ENCODE peak calls at places on chromosome 11, in four cellular contexts. Z is heart right ventricle, V is brain microvascular endothelial cell, Y is HCT116. F is an unnamed sample.

GRCh38 chr11:15119352-15119751 is 4.6 kb downstream of the INSC start:
- DNase-seq in Z (no peak), V (no peak), Y (no peak), F (no peak)

GRCh38 chr11:1121343-1122331 is 36.1 kb upstream of the MUC5AC start:
- DNase-seq in Z (no peak), V (no peak), Y (no peak), F (peak; percentile 69)

GRCh38 chr11:11065396-11065795 is 207.5 kb upstream of the ZBED5 start:
- DNase-seq in Z (no peak), V (no peak), Y (no peak), F (no peak)

GRCh38 chr11:10918698-10919097 is 60.8 kb upstream of the ZBED5 start:
- DNase-seq in Z (no peak), V (no peak), Y (no peak), F (no peak)

GRCh38 chr11:128116447-128117240 is 470.7 kb downstream of the ETS1 start:
- DNase-seq in Z (no peak), V (no peak), Y (no peak), F (no peak)

GRCh38 chr11:84372366-84372765 is 1086.2 kb upstream of the CCDC90B start:
- DNase-seq in Z (no peak), V (no peak), Y (no peak), F (no peak)

GRCh38 chr11:128021304-128022006 is 565.9 kb downstream of the ETS1 start:
- DNase-seq in Z (no peak), V (no peak), Y (no peak), F (no peak)

GRCh38 chr11:102807921-102808320 is 10.0 kb upstream of the MMP1 start:
- DNase-seq in Z (peak; percentile 10), V (peak; percentile 9), Y (peak; percentile 75), F (no peak)

GRCh38 chr11:2325719-2326118 is 23.9 kb downstream of the TSPAN32 start:
- DNase-seq in Z (no peak), V (peak; percentile 11), Y (no peak), F (no peak)

GRCh38 chr11:34174411-34175041 is 69.1 kb downstream of the NAT10 start:
- DNase-seq in Z (peak; percentile 86), V (peak; percentile 47), Y (peak; percentile 45), F (peak; percentile 93)

GRCh38 chr11:60206616-60207015 is 23.7 kb upstream of the MS4A6A start:
- DNase-seq in Z (no peak), V (no peak), Y (no peak), F (no peak)

GRCh38 chr11:80165763-80166162 is 724.9 kb upstream of the TENM4 start:
- DNase-seq in Z (no peak), V (peak; percentile 31), Y (no peak), F (no peak)

GRCh38 chr11:86741489-86742435 is 58.6 kb upstream of the PRSS23 start:
- DNase-seq in Z (no peak), V (peak; percentile 87), Y (no peak), F (no peak)

GRCh38 chr11:65383778-65384177 is 1.3 kb upstream of the SLC25A45 start:
- DNase-seq in Z (no peak), V (no peak), Y (no peak), F (no peak)

GRCh38 chr11:45995342-45995734 is 72.9 kb downstream of the LARGE2 start:
- DNase-seq in Z (no peak), V (no peak), Y (no peak), F (no peak)

GRCh38 chr11:69818243-69819108 is 740 bp downstream of the FGF3 start:
- DNase-seq in Z (no peak), V (no peak), Y (no peak), F (no peak)

GRCh38 chr11:35419713-35420333 is 465 bp upstream of the SLC1A2 start:
- DNase-seq in Z (peak; percentile 27), V (no peak), Y (no peak), F (peak; percentile 69)

GRCh38 chr11:69442012-69442806 is 39.3 kb upstream of the LINC01488 start:
- DNase-seq in Z (no peak), V (no peak), Y (no peak), F (peak; percentile 28)

GRCh38 chr11:112793416-112793815 is 167.8 kb upstream of the NCAM1 start:
- DNase-seq in Z (no peak), V (no peak), Y (no peak), F (no peak)

GRCh38 chr11:123063396-123064267 is 1.7 kb upstream of the HSPA8 start:
- DNase-seq in Z (no peak), V (peak; percentile 53), Y (no peak), F (no peak)

GRCh38 chr11:72380132-72380503 is 54.2 kb downstream of the CLPB start:
- DNase-seq in Z (no peak), V (no peak), Y (no peak), F (no peak)

GRCh38 chr11:107830915-107831540 is 27.6 kb downstream of the SLC35F2 start:
- DNase-seq in Z (no peak), V (no peak), Y (no peak), F (no peak)

GRCh38 chr11:33598426-33599069 is 102.1 kb downstream of the C11orf91 start:
- DNase-seq in Z (no peak), V (no peak), Y (no peak), F (no peak)

DNA sequence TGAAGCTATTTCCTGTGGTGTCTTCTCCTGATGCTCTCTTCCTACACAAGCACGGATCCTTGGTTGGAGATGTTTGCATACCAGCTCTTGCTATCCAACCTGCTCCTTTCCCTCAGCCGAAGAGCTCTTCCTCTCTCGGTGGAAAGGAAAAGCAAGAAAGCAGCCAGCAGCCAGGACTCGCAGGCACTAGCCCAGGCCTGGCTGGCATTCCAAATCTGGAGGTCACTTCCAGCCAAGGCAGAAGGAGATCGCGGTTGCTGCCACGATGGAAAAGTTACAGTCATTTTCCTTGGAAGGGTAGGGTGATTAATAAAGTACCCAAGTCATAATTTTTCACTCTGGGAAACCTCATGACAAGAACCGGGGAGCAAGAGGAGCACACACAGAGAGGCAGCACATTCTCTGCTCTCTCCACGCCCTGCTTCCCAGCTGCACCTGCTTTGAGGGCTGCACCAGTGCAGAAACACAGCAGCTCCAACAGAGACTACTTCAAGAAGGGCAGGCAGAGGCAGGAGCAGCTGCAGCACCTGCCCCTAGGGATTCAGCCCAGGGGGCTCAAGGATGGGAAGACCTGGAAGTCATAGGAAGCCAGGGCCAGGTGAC is 399.3 kb downstream of the CADM1 start:
- DNase-seq in Z (no peak), V (no peak), Y (no peak), F (no peak)
- H3K27ac ChIP-seq in Z (no peak overlapping the region), V (no peak overlapping the region), Y (no peak overlapping the region), F (no peak overlapping the region)

GRCh38 chr11:40987895-40988435 is 471.5 kb downstream of the LRRC4C start:
- DNase-seq in Z (no peak), V (no peak), Y (no peak), F (no peak)

GRCh38 chr11:40986320-40986719 is 473.1 kb downstream of the LRRC4C start:
- DNase-seq in Z (no peak), V (no peak), Y (no peak), F (no peak)
- TF ChIP-seq CTCF in Z (no peak), V (no peak), Y (no peak), F (no peak)

GRCh38 chr11:71300187-71300586 is 47.8 kb upstream of the SHANK2 start:
- DNase-seq in Z (no peak), V (no peak), Y (no peak), F (no peak)
- H3K27ac ChIP-seq in Z (no peak overlapping the region), V (no peak overlapping the region), Y (no peak overlapping the region), F (no peak overlapping the region)

GRCh38 chr11:76801736-76802135 is 18.6 kb downstream of the TSKU start:
- DNase-seq in Z (no peak), V (no peak), Y (no peak), F (no peak)
- TF ChIP-seq CTCF in Z (no peak), V (no peak), Y (no peak), F (no peak)

DNA sequence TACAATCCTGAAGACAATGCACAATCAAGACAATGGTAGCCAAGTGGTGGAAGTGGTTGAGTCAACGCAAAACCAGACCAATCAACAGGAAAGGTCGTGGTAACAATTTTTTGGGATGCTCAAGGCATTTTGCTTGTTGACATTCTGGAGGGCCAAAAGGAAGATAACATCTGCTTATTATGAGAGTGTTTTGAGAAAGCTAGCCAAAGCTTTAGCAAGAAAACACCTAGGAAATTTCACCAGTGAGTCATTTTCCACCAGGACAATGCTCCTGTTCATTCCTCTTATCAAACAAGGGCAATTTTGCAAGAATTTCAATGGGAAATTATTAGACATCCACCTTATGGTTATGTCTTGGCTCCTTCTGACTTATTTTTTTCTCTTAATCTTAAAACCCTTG is 1932.2 kb upstream of the RAG2 start:
- DNase-seq in Z (no peak), V (no peak), Y (no peak), F (no peak)
- H3K27ac ChIP-seq in Z (no peak overlapping the region), V (no peak overlapping the region), Y (no peak overlapping the region), F (no peak overlapping the region)

GRCh38 chr11:44264126-44264749 is 45.7 kb downstream of the ALX4 start:
- DNase-seq in Z (no peak), V (no peak), Y (no peak), F (no peak)

GRCh38 chr11:44264761-44265160 is 45.2 kb downstream of the ALX4 start:
- DNase-seq in Z (no peak), V (no peak), Y (no peak), F (no peak)

GRCh38 chr11:44260081-44260480 is 49.9 kb downstream of the ALX4 start:
- DNase-seq in Z (no peak), V (no peak), Y (no peak), F (no peak)

GRCh38 chr11:44263711-44264110 is 46.2 kb downstream of the ALX4 start:
- DNase-seq in Z (no peak), V (no peak), Y (no peak), F (no peak)

GRCh38 chr11:44261800-44262591 is 47.9 kb downstream of the ALX4 start:
- DNase-seq in Z (no peak), V (no peak), Y (no peak), F (no peak)
- TF ChIP-seq CTCF in Z (no peak), V (no peak), Y (no peak), F (no peak)